ENCODE peak calls at places on chromosome 15, in five cellular contexts. P, Y, M, D and Z are unnamed samples.

GRCh38 chr15:98876461-98877369 is 130.9 kb downstream of the PGPEP1L start:
- DNase-seq in Y (no peak), D (no peak), M (no peak), P (no peak), Z (no peak)

GRCh38 chr15:91841861-91842260 is 11.6 kb upstream of the SLCO3A1 start:
- DNase-seq in P (no peak), D (no peak), Y (no peak), M (no peak), Z (no peak)

GRCh38 chr15:40958723-40959122 is 5.5 kb downstream of the CHAC1 start:
- DNase-seq in D (no peak), Y (no peak), P (no peak), M (no peak), Z (no peak)

GRCh38 chr15:20645956-20646355 is 104.4 kb upstream of the GOLGA6L6 start:
- DNase-seq in D (no peak), Y (no peak), P (peak), M (no peak), Z (no peak)

GRCh38 chr15:65804252-65804931 is 12.3 kb upstream of the DENND4A start:
- DNase-seq in Y (no peak), P (no peak), D (no peak), M (no peak), Z (no peak)

GRCh38 chr15:64443747-64444621 is 16.4 kb upstream of the ZNF609 start:
- DNase-seq in D (no peak), M (no peak), Y (no peak), P (no peak), Z (no peak)

GRCh38 chr15:69414702-69415161 is 583 bp downstream of the KIF23 start:
- DNase-seq in M (peak), D (no peak), Y (peak), P (peak), Z (no peak)

GRCh38 chr15:101294731-101295606 is at the start of gene SNRPA1:
- DNase-seq in Y (peak), M (peak), P (peak), D (peak), Z (peak)

GRCh38 chr15:73696641-73697001 is 12.4 kb downstream of the CD276 start:
- DNase-seq in Y (no peak), M (no peak), P (no peak), D (no peak), Z (no peak)

GRCh38 chr15:68704496-68705021 is 116.1 kb downstream of the ANP32A start:
- DNase-seq in Y (peak), P (peak), D (no peak), M (no peak), Z (no peak)

GRCh38 chr15:67043939-67044771 is 21.2 kb upstream of the SMAD3 start:
- DNase-seq in M (no peak), Y (peak), P (no peak), D (no peak), Z (no peak)

GRCh38 chr15:74208901-74209559 is 6.4 kb upstream of the STRA6 start:
- DNase-seq in M (no peak), Y (peak), D (no peak), P (peak), Z (peak)

GRCh38 chr15:71219646-71220045 is 104.4 kb downstream of the THSD4 start:
- DNase-seq in Y (no peak), M (no peak), P (no peak), D (no peak), Z (no peak)

GRCh38 chr15:33125883-33126535 is 68.5 kb downstream of the FMN1 start:
- DNase-seq in Y (no peak), P (no peak), D (peak), M (peak), Z (peak)

GRCh38 chr15:95995375-95996168 is 334.9 kb upstream of the NR2F2 start:
- DNase-seq in P (no peak), D (peak), M (no peak), Y (no peak), Z (no peak)

GRCh38 chr15:40104296-40104864 is 4.3 kb downstream of the BMF start:
- DNase-seq in P (no peak), D (peak), M (no peak), Y (no peak), Z (peak)

GRCh38 chr15:29815000-29815704 is 7.1 kb downstream of the TJP1 start:
- DNase-seq in P (no peak), M (no peak), D (no peak), Y (no peak), Z (peak)

GRCh38 chr15:43881944-43882343 is 55.1 kb downstream of the WDR76 start:
- DNase-seq in D (no peak), P (no peak), Y (peak), M (no peak), Z (no peak)

GRCh38 chr15:50112488-50113186 is 6.4 kb downstream of the ATP8B4 start:
- DNase-seq in D (no peak), M (no peak), P (peak), Y (no peak), Z (no peak)

GRCh38 chr15:57542505-57542817 is 49.2 kb upstream of the MYZAP start:
- DNase-seq in Y (no peak), D (no peak), P (no peak), M (no peak), Z (no peak)

GRCh38 chr15:50876989-50877360 is 31.5 kb upstream of the AP4E1 start:
- DNase-seq in P (peak), D (peak), M (peak), Y (peak), Z (peak)

GRCh38 chr15:33621156-33621555 is 310.4 kb downstream of the RYR3 start:
- DNase-seq in P (no peak), Y (no peak), D (no peak), M (no peak), Z (no peak)

GRCh38 chr15:30918366-30918765 is 14.7 kb downstream of the FAN1 start:
- DNase-seq in P (no peak), Y (no peak), D (no peak), M (no peak), Z (no peak)

GRCh38 chr15:85730001-85730820 is 64.5 kb downstream of the KLHL25 start:
- DNase-seq in P (no peak), Y (peak), D (peak), M (no peak), Z (peak)

GRCh38 chr15:38562278-38562677 is 2.3 kb downstream of the RASGRP1 start:
- DNase-seq in Y (peak), M (no peak), P (no peak), D (no peak), Z (no peak)

GRCh38 chr15:74565381-74566085 is 24.5 kb downstream of the ARID3B start:
- DNase-seq in D (no peak), P (no peak), Y (no peak), M (no peak), Z (no peak)